ENCODE peak calls at places on chromosomes 7 and 10, in nine cellular contexts. T is NCI-H1092 treated with DMSO at 0.1 percent for 48 hours; A is IMR-90; W is stimulated activated CD4-positive, alpha-beta T cell treated with anti-CD3 and anti-CD28 coated beads, Interleukin-1b, Interleukin-23, amount 100 ng/mL, for 24 hours; R is COR-L47; G is activated CD4-positive, CD25-positive, alpha-beta regulatory T cell; M is activated T-cell treated with anti-CD3 and anti-CD28 coated beads, Interleukin-2, amount 50 U/mL, for 72 hours; E is fibroblast of lung; V is ecto neural progenitor cell. X is an unnamed sample.

GRCh38 chr7:80883188-80884025 is 35.4 kb downstream of the SEMA3C start:
- DNase-seq in R (no peak), M (no peak), E (peak; percentile 98), G (no peak), T (no peak), V (no peak), A (peak; percentile 98), W (no peak), X (no peak)

GRCh38 chr7:38673795-38674194 is 42.6 kb upstream of the AMPH start:
- DNase-seq in R (no peak), V (no peak), W (no peak), G (no peak), A (peak; percentile 84), M (no peak), E (peak; percentile 94), T (peak; percentile 56), X (no peak)

GRCh38 chr10:13844651-13845050 is 257.9 kb downstream of the PRPF18 start:
- DNase-seq in V (no peak), M (no peak), G (no peak), T (no peak), E (no peak), R (no peak), A (peak; percentile 34), W (no peak), X (no peak)

GRCh38 chr7:149414745-149415390 is 46.0 kb downstream of the ZNF777 start:
- DNase-seq in E (peak; percentile 80), M (peak; percentile 46), R (no peak), T (no peak), G (no peak), A (peak; percentile 82), W (no peak), V (peak; percentile 92), X (no peak)

GRCh38 chr10:73780966-73781365 is 882 bp upstream of the CHCHD1 start:
- DNase-seq in V (no peak), E (no peak), W (no peak), T (no peak), G (no peak), R (no peak), A (peak; percentile 7), M (no peak), X (peak; percentile 49)

GRCh38 chr7:106613861-106614560 is 46.9 kb downstream of the CCDC71L start:
- DNase-seq in V (no peak), A (peak; percentile 43), G (no peak), T (no peak), R (no peak), M (no peak), E (peak; percentile 54), W (no peak), X (no peak)

GRCh38 chr7:2950578-2950977 is 93.1 kb downstream of the CARD11 start:
- DNase-seq in R (no peak), W (no peak), M (no peak), A (no peak), G (no peak), V (no peak), E (no peak), T (no peak), X (no peak)

GRCh38 chr10:87960230-87960629 is 96.8 kb downstream of the PTEN start:
- DNase-seq in V (no peak), T (no peak), R (no peak), G (no peak), W (no peak), A (peak; percentile 46), M (no peak), E (no peak), X (no peak)